ENCODE peak calls at places on chromosomes 6 and 20, in nine cellular contexts. One of them, this sample, is unnamed.
A peak's percentile ranks its signal among the peaks of the same experiment; 100 is the strongest.

GRCh38 chr6:7805088-7805756 is 79.3 kb downstream of the BMP6 start:
- DNase-seq in A549: no peak
- DNase-seq in IMR-90: no peak
- DNase-seq in NB4: no peak
- DNase-seq in thoracic aorta: no peak
- DNase-seq in HCT116: no peak
- DNase-seq in cardiac fibroblast: no peak
- DNase-seq in progenitor cell of endocrine pancreas: no peak
- DNase-seq in foreskin fibroblast: no peak
- DNase-seq in this sample: no peak

GRCh38 chr6:75024796-75025195 is 181.1 kb downstream of the COL12A1 start:
- DNase-seq in foreskin fibroblast: peak; percentile 47
- DNase-seq in cardiac fibroblast: peak; percentile 6
- DNase-seq in IMR-90: peak; percentile 72
- DNase-seq in progenitor cell of endocrine pancreas: no peak
- DNase-seq in HCT116: no peak
- DNase-seq in NB4: no peak
- DNase-seq in thoracic aorta: no peak
- DNase-seq in A549: no peak
- DNase-seq in this sample: no peak

GRCh38 chr6:170076466-170077165 is 214.3 kb downstream of the DLL1 start:
- DNase-seq in progenitor cell of endocrine pancreas: no peak
- DNase-seq in thoracic aorta: no peak
- DNase-seq in HCT116: no peak
- DNase-seq in cardiac fibroblast: no peak
- DNase-seq in IMR-90: no peak
- DNase-seq in foreskin fibroblast: no peak
- DNase-seq in A549: no peak
- DNase-seq in NB4: no peak
- DNase-seq in this sample: no peak

GRCh38 chr6:17998003-17998402 is 10.6 kb upstream of the KIF13A start:
- DNase-seq in cardiac fibroblast: no peak
- DNase-seq in IMR-90: no peak
- DNase-seq in A549: no peak
- DNase-seq in thoracic aorta: no peak
- DNase-seq in NB4: peak; percentile 46
- DNase-seq in foreskin fibroblast: no peak
- DNase-seq in HCT116: no peak
- DNase-seq in progenitor cell of endocrine pancreas: no peak
- DNase-seq in this sample: no peak

GRCh38 chr6:85706272-85706671 is 63.6 kb upstream of the SYNCRIP start:
- DNase-seq in NB4: no peak
- DNase-seq in HCT116: no peak
- DNase-seq in IMR-90: no peak
- DNase-seq in A549: no peak
- DNase-seq in cardiac fibroblast: no peak
- DNase-seq in progenitor cell of endocrine pancreas: no peak
- DNase-seq in foreskin fibroblast: no peak
- DNase-seq in thoracic aorta: no peak
- DNase-seq in this sample: no peak

GRCh38 chr6:71349976-71350615 is 61.5 kb downstream of the OGFRL1 start:
- DNase-seq in NB4: no peak
- DNase-seq in progenitor cell of endocrine pancreas: no peak
- DNase-seq in thoracic aorta: no peak
- DNase-seq in IMR-90: peak; percentile 80
- DNase-seq in A549: no peak
- DNase-seq in foreskin fibroblast: peak; percentile 59
- DNase-seq in HCT116: no peak
- DNase-seq in cardiac fibroblast: peak; percentile 85
- DNase-seq in this sample: peak; percentile 47

GRCh38 chr6:36358235-36358915 is 21.7 kb upstream of the BNIP5 start:
- DNase-seq in foreskin fibroblast: no peak
- DNase-seq in HCT116: no peak
- DNase-seq in thoracic aorta: no peak
- DNase-seq in IMR-90: peak; percentile 42
- DNase-seq in progenitor cell of endocrine pancreas: no peak
- DNase-seq in A549: no peak
- DNase-seq in cardiac fibroblast: peak; percentile 95
- DNase-seq in NB4: no peak
- DNase-seq in this sample: peak; percentile 45

GRCh38 chr20:6583134-6583738 is 184.2 kb upstream of the BMP2 start:
- DNase-seq in thoracic aorta: no peak
- DNase-seq in HCT116: no peak
- DNase-seq in progenitor cell of endocrine pancreas: peak; percentile 13
- DNase-seq in cardiac fibroblast: peak; percentile 77
- DNase-seq in foreskin fibroblast: peak; percentile 79
- DNase-seq in NB4: peak; percentile 92
- DNase-seq in A549: peak; percentile 37
- DNase-seq in IMR-90: peak; percentile 55
- DNase-seq in this sample: peak; percentile 41

GRCh38 chr6:27791182-27791939 is 120.8 kb downstream of the OR2B2 start:
- DNase-seq in A549: peak; percentile 47
- DNase-seq in NB4: peak; percentile 84
- DNase-seq in foreskin fibroblast: peak; percentile 91
- DNase-seq in thoracic aorta: no peak
- DNase-seq in cardiac fibroblast: peak; percentile 86
- DNase-seq in progenitor cell of endocrine pancreas: no peak
- DNase-seq in HCT116: peak; percentile 75
- DNase-seq in IMR-90: peak; percentile 87
- DNase-seq in this sample: peak; percentile 83

GRCh38 chr20:18637296-18637695 is 49.4 kb downstream of the DTD1 start:
- DNase-seq in thoracic aorta: no peak
- DNase-seq in A549: no peak
- DNase-seq in cardiac fibroblast: no peak
- DNase-seq in IMR-90: no peak
- DNase-seq in progenitor cell of endocrine pancreas: no peak
- DNase-seq in foreskin fibroblast: peak; percentile 12
- DNase-seq in HCT116: no peak
- DNase-seq in NB4: no peak
- DNase-seq in this sample: no peak

GRCh38 chr6:3455490-3456394 is 1.1 kb downstream of the SLC22A23 start:
- DNase-seq in IMR-90: no peak
- DNase-seq in HCT116: no peak
- DNase-seq in NB4: no peak
- DNase-seq in progenitor cell of endocrine pancreas: peak; percentile 30
- DNase-seq in A549: no peak
- DNase-seq in cardiac fibroblast: no peak
- DNase-seq in foreskin fibroblast: peak; percentile 24
- DNase-seq in thoracic aorta: no peak
- DNase-seq in this sample: no peak

GRCh38 chr6:125030969-125031368 is 68.7 kb downstream of the RNF217 start:
- DNase-seq in IMR-90: no peak
- DNase-seq in foreskin fibroblast: no peak
- DNase-seq in cardiac fibroblast: no peak
- DNase-seq in progenitor cell of endocrine pancreas: no peak
- DNase-seq in HCT116: no peak
- DNase-seq in NB4: no peak
- DNase-seq in thoracic aorta: no peak
- DNase-seq in A549: no peak
- DNase-seq in this sample: no peak

GRCh38 chr20:10651227-10651990 is 22.4 kb downstream of the JAG1 start:
- DNase-seq in thoracic aorta: no peak
- DNase-seq in NB4: no peak
- DNase-seq in A549: no peak
- DNase-seq in progenitor cell of endocrine pancreas: no peak
- DNase-seq in foreskin fibroblast: peak; percentile 53
- DNase-seq in HCT116: no peak
- DNase-seq in IMR-90: peak; percentile 59
- DNase-seq in cardiac fibroblast: peak; percentile 72
- DNase-seq in this sample: no peak

GRCh38 chr6:13461352-13461751 is 26.0 kb downstream of the GFOD1 start:
- DNase-seq in cardiac fibroblast: no peak
- DNase-seq in IMR-90: no peak
- DNase-seq in NB4: no peak
- DNase-seq in progenitor cell of endocrine pancreas: no peak
- DNase-seq in A549: no peak
- DNase-seq in foreskin fibroblast: no peak
- DNase-seq in thoracic aorta: no peak
- DNase-seq in HCT116: no peak
- DNase-seq in this sample: no peak
- TF ChIP-seq CTCF in cardiac fibroblast: no peak
- TF ChIP-seq CTCF in IMR-90: no peak
- TF ChIP-seq CTCF in NB4: no peak
- TF ChIP-seq CTCF in progenitor cell of endocrine pancreas: no peak
- TF ChIP-seq CTCF in A549: no peak
- TF ChIP-seq CTCF in foreskin fibroblast: no peak
- TF ChIP-seq CTCF in thoracic aorta: no peak
- TF ChIP-seq CTCF in HCT116: no peak
- TF ChIP-seq CTCF in this sample: no peak

GRCh38 chr6:108565893-108566292 is 5.2 kb downstream of the FOXO3 start:
- DNase-seq in cardiac fibroblast: peak; percentile 86
- DNase-seq in thoracic aorta: no peak
- DNase-seq in IMR-90: peak; percentile 88
- DNase-seq in A549: no peak
- DNase-seq in NB4: peak; percentile 94
- DNase-seq in HCT116: no peak
- DNase-seq in foreskin fibroblast: peak; percentile 95
- DNase-seq in progenitor cell of endocrine pancreas: no peak
- DNase-seq in this sample: peak; percentile 84
- TF ChIP-seq CTCF in cardiac fibroblast: peak; percentile 20
- TF ChIP-seq CTCF in thoracic aorta: peak; percentile 14
- TF ChIP-seq CTCF in IMR-90: peak; percentile 33
- TF ChIP-seq CTCF in A549: no peak
- TF ChIP-seq CTCF in NB4: no peak
- TF ChIP-seq CTCF in HCT116: no peak
- TF ChIP-seq CTCF in foreskin fibroblast: no peak
- TF ChIP-seq CTCF in progenitor cell of endocrine pancreas: no peak
- TF ChIP-seq CTCF in this sample: peak; percentile 48

DNA sequence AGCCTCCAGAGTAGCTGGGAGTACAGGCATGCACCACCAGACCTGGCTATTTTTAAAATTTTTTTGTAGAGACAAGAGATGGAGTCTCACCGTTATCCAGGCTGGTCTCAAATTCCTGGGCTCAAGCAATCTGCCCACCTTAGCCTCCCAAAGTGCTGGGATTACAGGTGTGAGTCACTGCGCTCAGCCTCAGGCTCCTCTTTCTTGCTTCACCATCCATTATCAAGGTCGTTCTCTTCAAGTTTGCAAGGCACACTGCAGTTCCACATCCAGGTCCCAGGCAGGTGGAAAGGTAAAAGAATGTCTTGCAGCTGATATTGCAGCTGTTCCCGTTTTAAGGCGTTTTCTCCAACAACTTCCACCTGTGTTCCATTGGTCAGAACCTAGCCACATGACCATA is 51.9 kb downstream of the PCNA start:
- DNase-seq in thoracic aorta: no peak
- DNase-seq in cardiac fibroblast: no peak
- DNase-seq in progenitor cell of endocrine pancreas: no peak
- DNase-seq in A549: no peak
- DNase-seq in IMR-90: no peak
- DNase-seq in NB4: no peak
- DNase-seq in foreskin fibroblast: no peak
- DNase-seq in HCT116: no peak
- DNase-seq in this sample: no peak
- TF ChIP-seq CTCF in thoracic aorta: no peak
- TF ChIP-seq CTCF in cardiac fibroblast: no peak
- TF ChIP-seq CTCF in progenitor cell of endocrine pancreas: no peak
- TF ChIP-seq CTCF in A549: no peak
- TF ChIP-seq CTCF in IMR-90: no peak
- TF ChIP-seq CTCF in NB4: no peak
- TF ChIP-seq CTCF in foreskin fibroblast: no peak
- TF ChIP-seq CTCF in HCT116: no peak
- TF ChIP-seq CTCF in this sample: no peak

GRCh38 chr6:43773050-43773956 is 3.3 kb downstream of the VEGFA start:
- DNase-seq in progenitor cell of endocrine pancreas: peak; percentile 29
- DNase-seq in cardiac fibroblast: peak; percentile 66
- DNase-seq in HCT116: peak; percentile 44
- DNase-seq in NB4: peak; percentile 89
- DNase-seq in thoracic aorta: no peak
- DNase-seq in foreskin fibroblast: peak; percentile 79
- DNase-seq in IMR-90: peak; percentile 57
- DNase-seq in A549: peak; percentile 90
- DNase-seq in this sample: peak; percentile 70
- TF ChIP-seq CTCF in progenitor cell of endocrine pancreas: peak; percentile 69
- TF ChIP-seq CTCF in cardiac fibroblast: peak; percentile 89
- TF ChIP-seq CTCF in HCT116: peak; percentile 91
- TF ChIP-seq CTCF in NB4: peak; percentile 96
- TF ChIP-seq CTCF in thoracic aorta: peak; percentile 27
- TF ChIP-seq CTCF in foreskin fibroblast: peak; percentile 77
- TF ChIP-seq CTCF in IMR-90: peak; percentile 72
- TF ChIP-seq CTCF in A549: peak; percentile 68
- TF ChIP-seq CTCF in this sample: peak; percentile 55

This sample was measured in adrenal gland.